ENCODE peak calls at places on chromosomes 2 and 18, in five cellular contexts. One of them, this sample, is unnamed.

GRCh38 chr2:53422979-53423378 is 344.6 kb upstream of the CHAC2 start:
- DNase-seq in choroid plexus epithelial cell: peak
- DNase-seq in fibroblast of lung: peak
- DNase-seq in BJ: no peak
- DNase-seq in A673: peak
- DNase-seq in this sample: peak

GRCh38 chr2:230865766-230866703 is 1.3 kb downstream of the ITM2C start:
- DNase-seq in fibroblast of lung: no peak
- DNase-seq in BJ: no peak
- DNase-seq in choroid plexus epithelial cell: peak
- DNase-seq in A673: peak
- DNase-seq in this sample: no peak

GRCh38 chr2:29064746-29065478 is 9.4 kb downstream of the PCARE start:
- DNase-seq in choroid plexus epithelial cell: no peak
- DNase-seq in fibroblast of lung: no peak
- DNase-seq in A673: no peak
- DNase-seq in BJ: no peak
- DNase-seq in this sample: no peak

GRCh38 chr2:16626497-16626896 is 39.1 kb downstream of the CYRIA start:
- DNase-seq in fibroblast of lung: peak
- DNase-seq in choroid plexus epithelial cell: peak
- DNase-seq in BJ: no peak
- DNase-seq in A673: peak
- DNase-seq in this sample: peak

GRCh38 chr2:27762951-27763906 is 8.3 kb upstream of the MRPL33 start:
- DNase-seq in BJ: peak
- DNase-seq in A673: no peak
- DNase-seq in choroid plexus epithelial cell: peak
- DNase-seq in fibroblast of lung: peak
- DNase-seq in this sample: no peak

GRCh38 chr2:2919026-2919425 is 458.6 kb downstream of the EIPR1 start:
- DNase-seq in BJ: no peak
- DNase-seq in choroid plexus epithelial cell: no peak
- DNase-seq in fibroblast of lung: no peak
- DNase-seq in A673: no peak
- DNase-seq in this sample: no peak

GRCh38 chr2:136114392-136114791 is 3.6 kb downstream of the CXCR4 start:
- DNase-seq in fibroblast of lung: no peak
- DNase-seq in BJ: no peak
- DNase-seq in choroid plexus epithelial cell: no peak
- DNase-seq in A673: no peak
- DNase-seq in this sample: no peak

GRCh38 chr2:137435176-137435575 is 529.1 kb upstream of the HNMT start:
- DNase-seq in fibroblast of lung: peak
- DNase-seq in A673: no peak
- DNase-seq in choroid plexus epithelial cell: no peak
- DNase-seq in BJ: peak
- DNase-seq in this sample: no peak

GRCh38 chr2:40814621-40815020 is 362.7 kb upstream of the SLC8A1 start:
- DNase-seq in A673: no peak
- DNase-seq in fibroblast of lung: no peak
- DNase-seq in choroid plexus epithelial cell: no peak
- DNase-seq in BJ: no peak
- DNase-seq in this sample: no peak

GRCh38 chr18:27581261-27581904 is 396.3 kb upstream of the CHST9 start:
- DNase-seq in A673: no peak
- DNase-seq in fibroblast of lung: no peak
- DNase-seq in BJ: no peak
- DNase-seq in choroid plexus epithelial cell: peak
- DNase-seq in this sample: no peak

GRCh38 chr2:235049069-235049468 is 97.3 kb downstream of the SH3BP4 start:
- DNase-seq in choroid plexus epithelial cell: no peak
- DNase-seq in BJ: no peak
- DNase-seq in fibroblast of lung: no peak
- DNase-seq in A673: no peak
- DNase-seq in this sample: no peak

GRCh38 chr2:3142961-3143571 is 234.6 kb downstream of the EIPR1 start:
- DNase-seq in choroid plexus epithelial cell: no peak
- DNase-seq in A673: peak
- DNase-seq in BJ: no peak
- DNase-seq in fibroblast of lung: no peak
- DNase-seq in this sample: no peak

GRCh38 chr2:150911766-150912280 is 349.8 kb downstream of the RBM43 start:
- DNase-seq in fibroblast of lung: peak
- DNase-seq in choroid plexus epithelial cell: peak
- DNase-seq in A673: peak
- DNase-seq in BJ: peak
- DNase-seq in this sample: no peak

GRCh38 chr2:150878347-150878746 is 383.3 kb downstream of the RBM43 start:
- DNase-seq in BJ: no peak
- DNase-seq in A673: peak
- DNase-seq in choroid plexus epithelial cell: peak
- DNase-seq in fibroblast of lung: peak
- DNase-seq in this sample: no peak

GRCh38 chr2:72603481-72603880 is 222.4 kb downstream of the EXOC6B start:
- DNase-seq in choroid plexus epithelial cell: peak
- DNase-seq in A673: peak
- DNase-seq in fibroblast of lung: no peak
- DNase-seq in BJ: no peak
- DNase-seq in this sample: no peak

GRCh38 chr2:124874676-124875075 is 849.6 kb downstream of the CNTNAP5 start:
- DNase-seq in fibroblast of lung: no peak
- DNase-seq in choroid plexus epithelial cell: no peak
- DNase-seq in BJ: no peak
- DNase-seq in A673: no peak
- DNase-seq in this sample: no peak
- TF ChIP-seq CTCF in fibroblast of lung: no peak
- TF ChIP-seq CTCF in choroid plexus epithelial cell: no peak
- TF ChIP-seq CTCF in BJ: no peak
- TF ChIP-seq CTCF in A673: no peak
- TF ChIP-seq CTCF in this sample: no peak

DNA sequence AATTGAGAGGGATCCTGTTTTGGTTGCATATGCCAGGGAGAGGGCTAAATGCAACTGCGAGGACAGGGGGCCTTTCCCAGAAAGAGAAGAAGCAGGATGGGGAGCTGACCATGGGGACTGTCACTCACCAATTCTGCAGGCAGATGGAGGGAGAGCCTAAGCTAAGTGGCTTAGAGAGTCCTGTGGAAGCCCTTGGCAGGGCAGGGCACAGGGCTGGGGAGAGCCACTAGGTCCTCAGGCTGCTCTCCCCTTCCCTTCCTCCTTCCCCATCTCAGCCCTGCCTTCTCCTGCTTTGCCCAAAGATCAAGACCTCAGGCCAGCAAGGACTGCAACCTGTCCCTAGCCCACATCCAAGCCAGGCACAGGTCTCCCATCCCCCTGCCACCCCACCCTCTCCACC is 24.4 kb upstream of the CATIP start:
- DNase-seq in fibroblast of lung: no peak
- DNase-seq in choroid plexus epithelial cell: no peak
- DNase-seq in A673: no peak
- DNase-seq in BJ: no peak
- DNase-seq in this sample: no peak
- H3K4me3 ChIP-seq in fibroblast of lung: no peak
- H3K4me3 ChIP-seq in choroid plexus epithelial cell: no peak
- H3K4me3 ChIP-seq in A673: no peak
- H3K4me3 ChIP-seq in BJ: no peak
- H3K4me3 ChIP-seq in this sample: no peak

GRCh38 chr2:164992818-164993217 is 37.5 kb upstream of the SLC38A11 start:
- DNase-seq in A673: peak
- DNase-seq in fibroblast of lung: peak
- DNase-seq in BJ: peak
- DNase-seq in choroid plexus epithelial cell: peak
- DNase-seq in this sample: peak
- TF ChIP-seq CTCF in A673: peak
- TF ChIP-seq CTCF in fibroblast of lung: peak
- TF ChIP-seq CTCF in BJ: peak
- TF ChIP-seq CTCF in choroid plexus epithelial cell: peak
- TF ChIP-seq CTCF in this sample: peak

GRCh38 chr2:238517209-238517608 is 90.5 kb downstream of the ASB1 start:
- DNase-seq in choroid plexus epithelial cell: no peak
- DNase-seq in fibroblast of lung: no peak
- DNase-seq in BJ: no peak
- DNase-seq in A673: no peak
- DNase-seq in this sample: no peak
- H3K4me3 ChIP-seq in choroid plexus epithelial cell: no peak
- H3K4me3 ChIP-seq in fibroblast of lung: no peak
- H3K4me3 ChIP-seq in BJ: no peak
- H3K4me3 ChIP-seq in A673: no peak
- H3K4me3 ChIP-seq in this sample: no peak

DNA sequence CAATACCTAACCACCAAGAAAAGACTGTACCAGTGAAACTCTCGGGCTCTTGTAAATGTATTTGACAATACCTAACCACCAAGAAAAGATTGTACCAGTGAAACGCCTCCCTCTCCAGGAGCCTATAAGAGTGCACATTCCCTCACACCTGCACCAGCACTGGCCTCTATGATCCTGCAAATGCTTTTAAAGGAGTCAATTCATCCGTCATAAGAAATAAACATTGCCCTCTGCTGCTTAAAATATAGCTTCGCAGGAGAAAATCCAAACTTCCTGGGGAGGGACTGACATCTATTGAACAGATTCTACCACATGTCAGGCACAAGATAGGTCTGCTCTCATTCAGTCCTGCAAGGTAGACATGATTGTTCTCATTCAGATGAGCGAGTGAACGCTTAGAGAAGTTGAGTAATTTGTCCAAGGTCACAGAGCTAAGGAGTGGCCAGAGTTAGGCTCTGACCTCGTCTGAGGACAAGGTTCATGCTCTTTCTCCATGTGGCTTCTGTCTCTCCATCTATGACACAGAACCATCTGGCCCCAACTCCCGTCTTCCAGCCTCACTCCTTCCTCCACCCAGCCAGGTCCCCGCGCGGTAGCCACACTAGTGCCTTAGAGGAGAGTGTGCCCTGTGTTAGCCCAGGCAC is 38.7 kb downstream of the MCFD2 start:
- DNase-seq in choroid plexus epithelial cell: peak
- DNase-seq in fibroblast of lung: peak
- DNase-seq in BJ: peak
- DNase-seq in A673: peak
- DNase-seq in this sample: peak
- TF ChIP-seq CTCF in choroid plexus epithelial cell: peak
- TF ChIP-seq CTCF in fibroblast of lung: peak
- TF ChIP-seq CTCF in BJ: peak
- TF ChIP-seq CTCF in A673: peak
- TF ChIP-seq CTCF in this sample: peak

GRCh38 chr2:20365249-20365817 is 14.7 kb upstream of the PUM2 start:
- DNase-seq in fibroblast of lung: peak
- DNase-seq in A673: no peak
- DNase-seq in BJ: no peak
- DNase-seq in choroid plexus epithelial cell: peak
- DNase-seq in this sample: no peak
- H3K4me3 ChIP-seq in fibroblast of lung: no peak
- H3K4me3 ChIP-seq in A673: no peak
- H3K4me3 ChIP-seq in BJ: no peak
- H3K4me3 ChIP-seq in choroid plexus epithelial cell: no peak
- H3K4me3 ChIP-seq in this sample: no peak

DNA sequence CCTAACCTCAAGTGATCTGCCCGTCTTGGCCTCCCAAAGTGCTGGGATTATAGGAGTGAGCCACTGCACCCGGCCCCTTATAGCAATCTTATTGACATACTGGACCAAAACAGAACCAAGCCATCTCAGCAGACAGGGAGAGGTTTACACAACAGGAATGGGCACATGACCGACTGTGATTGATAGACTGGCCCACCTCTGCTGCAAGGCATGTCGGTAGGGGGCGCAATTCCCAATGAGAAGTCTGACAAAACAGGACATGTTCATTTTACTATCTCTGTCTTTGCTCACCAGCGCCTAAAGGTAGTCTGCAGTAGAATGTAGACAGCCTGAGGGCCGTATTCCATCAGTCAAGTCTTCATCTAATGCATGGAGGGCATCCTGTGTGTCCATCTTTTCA is 2.0 kb downstream of the LYPD6B start:
- DNase-seq in BJ: no peak
- DNase-seq in A673: peak
- DNase-seq in choroid plexus epithelial cell: peak
- DNase-seq in fibroblast of lung: no peak
- DNase-seq in this sample: no peak
- TF ChIP-seq CTCF in BJ: peak
- TF ChIP-seq CTCF in A673: peak
- TF ChIP-seq CTCF in choroid plexus epithelial cell: peak
- TF ChIP-seq CTCF in fibroblast of lung: peak
- TF ChIP-seq CTCF in this sample: peak

DNA sequence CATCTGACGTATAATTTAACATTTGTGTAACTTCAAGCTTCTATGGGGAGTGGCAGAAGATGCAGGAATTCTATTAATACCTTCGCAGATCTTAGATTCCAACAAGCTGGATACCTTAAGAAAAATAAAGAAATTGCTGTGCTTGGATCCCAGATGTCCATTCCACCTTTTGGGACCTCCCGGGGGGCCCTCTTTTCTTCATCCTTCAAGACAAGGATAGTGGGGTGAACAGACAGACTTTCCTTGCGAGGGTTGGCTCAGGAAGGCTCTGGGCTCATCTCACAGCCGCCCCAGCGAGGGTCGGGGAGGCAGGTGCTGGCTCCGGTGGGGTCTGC is 509 bp upstream of the RNF144A start:
- DNase-seq in BJ: no peak
- DNase-seq in choroid plexus epithelial cell: no peak
- DNase-seq in fibroblast of lung: no peak
- DNase-seq in A673: no peak
- DNase-seq in this sample: no peak
- H3K4me3 ChIP-seq in BJ: no peak
- H3K4me3 ChIP-seq in choroid plexus epithelial cell: peak
- H3K4me3 ChIP-seq in fibroblast of lung: no peak
- H3K4me3 ChIP-seq in A673: no peak
- H3K4me3 ChIP-seq in this sample: peak

DNA sequence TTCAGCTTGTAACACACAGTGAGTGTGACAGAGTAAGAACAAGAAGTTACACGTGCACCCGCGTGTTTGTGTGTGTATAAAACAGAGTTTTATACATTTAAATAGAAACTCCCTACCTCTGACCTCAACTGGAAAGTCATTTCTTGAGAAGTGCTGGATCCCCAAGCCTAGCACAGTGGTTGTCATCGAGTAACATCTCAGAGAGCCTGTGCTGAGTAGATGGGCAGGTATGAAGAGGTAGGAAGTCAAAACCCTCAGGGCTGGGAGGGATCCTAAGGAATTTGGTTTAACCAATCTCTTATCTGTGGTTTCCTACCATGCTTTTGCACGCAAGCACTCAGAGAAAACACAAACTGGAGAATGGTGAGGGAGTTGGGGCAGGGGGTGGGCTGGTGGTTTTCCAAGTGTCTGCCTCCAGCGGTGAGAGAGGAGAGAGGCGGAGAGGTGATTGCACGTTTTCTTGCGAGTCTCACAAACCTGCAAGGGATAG is 9.2 kb downstream of the ACOXL start:
- DNase-seq in choroid plexus epithelial cell: no peak
- DNase-seq in BJ: no peak
- DNase-seq in A673: no peak
- DNase-seq in fibroblast of lung: no peak
- DNase-seq in this sample: no peak
- TF ChIP-seq CTCF in choroid plexus epithelial cell: peak
- TF ChIP-seq CTCF in BJ: no peak
- TF ChIP-seq CTCF in A673: no peak
- TF ChIP-seq CTCF in fibroblast of lung: no peak
- TF ChIP-seq CTCF in this sample: no peak

This sample was measured in astrocyte of the cerebellum.